ENCODE peak calls at places on chromosomes 16 and 17, in four cellular contexts. One of them, this sample, is unnamed.

GRCh38 chr17:61396586-61397085 is 3.0 kb upstream of the TBX2 start:
- DNase-seq in left ventricle myocardium inferior: no peak
- DNase-seq in BE2C: no peak
- DNase-seq in HAP-1: no peak
- DNase-seq in this sample: no peak

GRCh38 chr16:88784856-88785105 is 239 bp downstream of the PIEZO1 start:
- DNase-seq in left ventricle myocardium inferior: no peak
- DNase-seq in BE2C: no peak
- DNase-seq in HAP-1: no peak
- DNase-seq in this sample: no peak

GRCh38 chr17:81027591-81028505 is 7.1 kb upstream of the BAIAP2 start:
- DNase-seq in left ventricle myocardium inferior: no peak
- DNase-seq in BE2C: peak; percentile 11
- DNase-seq in HAP-1: no peak
- DNase-seq in this sample: no peak

GRCh38 chr17:14301761-14302401 is 1.0 kb downstream of the HS3ST3B1 start:
- DNase-seq in left ventricle myocardium inferior: peak; percentile 33
- DNase-seq in BE2C: no peak
- DNase-seq in HAP-1: no peak
- DNase-seq in this sample: no peak

GRCh38 chr17:79610151-79610645 is 653 bp downstream of the RBFOX3 start:
- DNase-seq in left ventricle myocardium inferior: no peak
- DNase-seq in BE2C: no peak
- DNase-seq in HAP-1: no peak
- DNase-seq in this sample: no peak

GRCh38 chr17:48954300-48954755 is 9.7 kb upstream of the SNF8 start:
- DNase-seq in left ventricle myocardium inferior: no peak
- DNase-seq in BE2C: peak; percentile 59
- DNase-seq in HAP-1: peak; percentile 75
- DNase-seq in this sample: no peak

GRCh38 chr17:77541995-77542394 is 401.2 kb downstream of the SEC14L1 start:
- DNase-seq in left ventricle myocardium inferior: no peak
- DNase-seq in BE2C: no peak
- DNase-seq in HAP-1: no peak
- DNase-seq in this sample: no peak

GRCh38 chr17:18280766-18281165 is 20.3 kb downstream of the MIEF2 start:
- DNase-seq in left ventricle myocardium inferior: no peak
- DNase-seq in BE2C: no peak
- DNase-seq in HAP-1: no peak
- DNase-seq in this sample: no peak

GRCh38 chr16:66091462-66091861 is 275.0 kb upstream of the CDH5 start:
- DNase-seq in left ventricle myocardium inferior: no peak
- DNase-seq in BE2C: no peak
- DNase-seq in HAP-1: no peak
- DNase-seq in this sample: no peak

GRCh38 chr17:44830359-44831269 is 527 bp upstream of the GJC1 start:
- DNase-seq in left ventricle myocardium inferior: no peak
- DNase-seq in BE2C: peak; percentile 31
- DNase-seq in HAP-1: peak; percentile 50
- DNase-seq in this sample: no peak

GRCh38 chr17:43892672-43892975 is 14.7 kb downstream of the MPP2 start:
- DNase-seq in left ventricle myocardium inferior: no peak
- DNase-seq in BE2C: no peak
- DNase-seq in HAP-1: no peak
- DNase-seq in this sample: no peak

GRCh38 chr16:76226481-76226880 is 50.7 kb upstream of the CNTNAP4 start:
- DNase-seq in left ventricle myocardium inferior: no peak
- DNase-seq in BE2C: no peak
- DNase-seq in HAP-1: no peak
- DNase-seq in this sample: no peak

GRCh38 chr17:35684046-35684802 is 47.2 kb upstream of the RASL10B start:
- DNase-seq in left ventricle myocardium inferior: no peak
- DNase-seq in BE2C: no peak
- DNase-seq in HAP-1: no peak
- DNase-seq in this sample: no peak

GRCh38 chr17:37726891-37727780 is 17.7 kb downstream of the HNF1B start:
- DNase-seq in left ventricle myocardium inferior: no peak
- DNase-seq in BE2C: no peak
- DNase-seq in HAP-1: no peak
- DNase-seq in this sample: no peak

GRCh38 chr17:33266611-33267010 is 26.5 kb downstream of the ASIC2 start:
- DNase-seq in left ventricle myocardium inferior: no peak
- DNase-seq in BE2C: no peak
- DNase-seq in HAP-1: no peak
- DNase-seq in this sample: no peak

GRCh38 chr17:29195465-29196081 is 15.4 kb upstream of the MYO18A start:
- DNase-seq in left ventricle myocardium inferior: no peak
- DNase-seq in BE2C: no peak
- DNase-seq in HAP-1: no peak
- DNase-seq in this sample: no peak

GRCh38 chr17:38873646-38874380 is 4.0 kb downstream of the LASP1 start:
- DNase-seq in left ventricle myocardium inferior: no peak
- DNase-seq in BE2C: no peak
- DNase-seq in HAP-1: no peak
- DNase-seq in this sample: no peak

GRCh38 chr16:51129105-51129504 is 22.0 kb downstream of the SALL1 start:
- DNase-seq in left ventricle myocardium inferior: no peak
- DNase-seq in BE2C: no peak
- DNase-seq in HAP-1: no peak
- DNase-seq in this sample: no peak

GRCh38 chr16:85066346-85066885 is 38.8 kb downstream of the KIAA0513 start:
- DNase-seq in left ventricle myocardium inferior: no peak
- DNase-seq in BE2C: no peak
- DNase-seq in HAP-1: no peak
- DNase-seq in this sample: no peak

GRCh38 chr16:88941933-88942909 is 34.8 kb downstream of the CBFA2T3 start:
- DNase-seq in left ventricle myocardium inferior: peak; percentile 61
- DNase-seq in BE2C: peak; percentile 69
- DNase-seq in HAP-1: peak; percentile 72
- DNase-seq in this sample: no peak

GRCh38 chr17:36993227-36993626 is 44.5 kb downstream of the AATF start:
- DNase-seq in left ventricle myocardium inferior: no peak
- DNase-seq in BE2C: peak; percentile 48
- DNase-seq in HAP-1: peak; percentile 36
- DNase-seq in this sample: no peak

GRCh38 chr17:60149691-60150582 is at the start of gene CA4:
- DNase-seq in left ventricle myocardium inferior: no peak
- DNase-seq in BE2C: no peak
- DNase-seq in HAP-1: peak; percentile 27
- DNase-seq in this sample: no peak
- H3K27me3 ChIP-seq in left ventricle myocardium inferior: peaks cover 97% of the 10 kb centered on the region
- H3K27me3 ChIP-seq in BE2C: peaks cover 28% of the 10 kb centered on the region
- H3K27me3 ChIP-seq in HAP-1: peaks cover 27% of the 10 kb centered on the region
- H3K27me3 ChIP-seq in this sample: peaks cover 83% of the 10 kb centered on the region

GRCh38 chr16:46687486-46687885 is 1.5 kb downstream of the VPS35 start:
- DNase-seq in left ventricle myocardium inferior: no peak
- DNase-seq in BE2C: no peak
- DNase-seq in HAP-1: peak; percentile 10
- DNase-seq in this sample: no peak

GRCh38 chr16:46688101-46688656 is 799 bp downstream of the VPS35 start:
- DNase-seq in left ventricle myocardium inferior: peak; percentile 25
- DNase-seq in BE2C: no peak
- DNase-seq in HAP-1: no peak
- DNase-seq in this sample: peak; percentile 44

GRCh38 chr16:46688657-46689491 is at the start of gene VPS35:
- DNase-seq in left ventricle myocardium inferior: peak; percentile 100
- DNase-seq in BE2C: peak; percentile 100
- DNase-seq in HAP-1: peak; percentile 99
- DNase-seq in this sample: peak; percentile 99

GRCh38 chr16:46689492-46690280 is at the start of gene ORC6:
- DNase-seq in left ventricle myocardium inferior: peak; percentile 98
- DNase-seq in BE2C: peak; percentile 99
- DNase-seq in HAP-1: peak; percentile 99
- DNase-seq in this sample: peak; percentile 99

GRCh38 chr16:46686815-46687473 is 2.0 kb downstream of the VPS35 start:
- DNase-seq in left ventricle myocardium inferior: no peak
- DNase-seq in BE2C: no peak
- DNase-seq in HAP-1: no peak
- DNase-seq in this sample: no peak
- H3K9me3 ChIP-seq in left ventricle myocardium inferior: no peaks in the 10 kb centered on the region
- H3K9me3 ChIP-seq in BE2C: no peaks in the 10 kb centered on the region
- H3K9me3 ChIP-seq in HAP-1: no peaks in the 10 kb centered on the region
- H3K9me3 ChIP-seq in this sample: no peaks in the 10 kb centered on the region

GRCh38 chr16:1146409-1146808 is 6.5 kb upstream of the CACNA1H start:
- DNase-seq in left ventricle myocardium inferior: no peak
- DNase-seq in BE2C: no peak
- DNase-seq in HAP-1: peak; percentile 63
- DNase-seq in this sample: no peak
- H3K27me3 ChIP-seq in left ventricle myocardium inferior: peaks cover 93% of the 10 kb centered on the region
- H3K27me3 ChIP-seq in BE2C: no peaks in the 10 kb centered on the region
- H3K27me3 ChIP-seq in HAP-1: no peaks in the 10 kb centered on the region
- H3K27me3 ChIP-seq in this sample: no peaks in the 10 kb centered on the region

GRCh38 chr17:16551878-16552636 is 16.9 kb downstream of the ZNF287 start:
- DNase-seq in left ventricle myocardium inferior: no peak
- DNase-seq in BE2C: no peak
- DNase-seq in HAP-1: no peak
- DNase-seq in this sample: no peak
- H3K9me3 ChIP-seq in left ventricle myocardium inferior: peaks cover 100% of the 10 kb centered on the region
- H3K9me3 ChIP-seq in BE2C: no peaks in the 10 kb centered on the region
- H3K9me3 ChIP-seq in HAP-1: peaks cover 32% of the 10 kb centered on the region
- H3K9me3 ChIP-seq in this sample: peaks cover 94% of the 10 kb centered on the region

GRCh38 chr16:81237942-81238295 is 570 bp upstream of the BCO1 start:
- DNase-seq in left ventricle myocardium inferior: no peak
- DNase-seq in BE2C: no peak
- DNase-seq in HAP-1: no peak
- DNase-seq in this sample: no peak
- H3K27me3 ChIP-seq in left ventricle myocardium inferior: no peaks in the 10 kb centered on the region
- H3K27me3 ChIP-seq in BE2C: no peaks in the 10 kb centered on the region
- H3K27me3 ChIP-seq in HAP-1: no peaks in the 10 kb centered on the region
- H3K27me3 ChIP-seq in this sample: no peaks in the 10 kb centered on the region

DNA sequence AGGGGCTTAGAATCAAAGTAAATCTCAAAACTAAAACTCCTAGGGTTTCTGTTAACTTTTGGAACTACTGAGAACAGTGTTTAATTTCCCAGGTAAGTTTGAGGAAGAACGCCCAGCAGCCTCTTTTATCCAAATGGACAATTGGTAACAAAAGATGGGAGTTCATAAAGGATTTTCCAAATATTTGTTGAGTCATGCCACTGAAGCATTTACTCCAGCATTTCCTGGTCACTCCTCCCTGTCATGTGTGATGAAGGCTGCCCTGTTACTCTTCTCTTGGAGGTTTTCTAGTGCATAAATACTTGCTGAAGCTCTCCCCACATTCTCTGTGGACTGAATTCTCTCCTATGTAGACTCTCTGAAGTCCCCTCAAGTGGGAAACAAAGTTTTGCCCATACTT is 16.5 kb downstream of the ZNF75A start:
- DNase-seq in left ventricle myocardium inferior: no peak
- DNase-seq in BE2C: no peak
- DNase-seq in HAP-1: no peak
- DNase-seq in this sample: no peak
- H3K9me3 ChIP-seq in left ventricle myocardium inferior: peaks cover 97% of the 10 kb centered on the region
- H3K9me3 ChIP-seq in BE2C: peaks cover 8% of the 10 kb centered on the region
- H3K9me3 ChIP-seq in HAP-1: peaks cover 23% of the 10 kb centered on the region
- H3K9me3 ChIP-seq in this sample: peaks cover 21% of the 10 kb centered on the region

GRCh38 chr17:83077411-83077810 is 2.0 kb upstream of the METRNL start:
- DNase-seq in left ventricle myocardium inferior: no peak
- DNase-seq in BE2C: no peak
- DNase-seq in HAP-1: no peak
- DNase-seq in this sample: no peak

GRCh38 chr17:83078378-83079339 is 750 bp upstream of the METRNL start:
- DNase-seq in left ventricle myocardium inferior: no peak
- DNase-seq in BE2C: no peak
- DNase-seq in HAP-1: no peak
- DNase-seq in this sample: no peak

GRCh38 chr17:83074696-83075223 is 4.6 kb upstream of the METRNL start:
- DNase-seq in left ventricle myocardium inferior: no peak
- DNase-seq in BE2C: no peak
- DNase-seq in HAP-1: no peak
- DNase-seq in this sample: no peak

GRCh38 chr17:83075270-83075880 is 4.0 kb upstream of the METRNL start:
- DNase-seq in left ventricle myocardium inferior: no peak
- DNase-seq in BE2C: no peak
- DNase-seq in HAP-1: no peak
- DNase-seq in this sample: no peak

GRCh38 chr17:83076930-83077329 is 2.5 kb upstream of the METRNL start:
- DNase-seq in left ventricle myocardium inferior: no peak
- DNase-seq in BE2C: no peak
- DNase-seq in HAP-1: no peak
- DNase-seq in this sample: no peak
- H3K27me3 ChIP-seq in left ventricle myocardium inferior: peaks cover 5% of the 10 kb centered on the region
- H3K27me3 ChIP-seq in BE2C: peaks cover 29% of the 10 kb centered on the region
- H3K27me3 ChIP-seq in HAP-1: no peaks in the 10 kb centered on the region
- H3K27me3 ChIP-seq in this sample: no peaks in the 10 kb centered on the region

GRCh38 chr17:51435171-51435552 is 174.8 kb downstream of the UTP18 start:
- DNase-seq in left ventricle myocardium inferior: no peak
- DNase-seq in BE2C: no peak
- DNase-seq in HAP-1: no peak
- DNase-seq in this sample: no peak

GRCh38 chr17:51442112-51442865 is 181.9 kb downstream of the UTP18 start:
- DNase-seq in left ventricle myocardium inferior: no peak
- DNase-seq in BE2C: no peak
- DNase-seq in HAP-1: no peak
- DNase-seq in this sample: no peak

GRCh38 chr17:51435641-51436091 is 175.3 kb downstream of the UTP18 start:
- DNase-seq in left ventricle myocardium inferior: peak; percentile 20
- DNase-seq in BE2C: peak; percentile 87
- DNase-seq in HAP-1: peak; percentile 77
- DNase-seq in this sample: no peak

GRCh38 chr17:51441431-51441830 is 181.1 kb downstream of the UTP18 start:
- DNase-seq in left ventricle myocardium inferior: no peak
- DNase-seq in BE2C: no peak
- DNase-seq in HAP-1: no peak
- DNase-seq in this sample: no peak

GRCh38 chr17:51439395-51440229 is 179.3 kb downstream of the UTP18 start:
- DNase-seq in left ventricle myocardium inferior: no peak
- DNase-seq in BE2C: peak; percentile 74
- DNase-seq in HAP-1: no peak
- DNase-seq in this sample: no peak
- H3K9me3 ChIP-seq in left ventricle myocardium inferior: no peaks in the 10 kb centered on the region
- H3K9me3 ChIP-seq in BE2C: no peaks in the 10 kb centered on the region
- H3K9me3 ChIP-seq in HAP-1: no peaks in the 10 kb centered on the region
- H3K9me3 ChIP-seq in this sample: no peaks in the 10 kb centered on the region